ENCODE peak calls at places on chromosome 17, in nine cellular contexts. A, L, T, K, Q, F, R, N and G are unnamed samples.

GRCh38 chr17:78883533-78884131 is 19.4 kb downstream of the CEP295NL start:
- DNase-seq in F (peak), K (peak), A (peak), N (peak), R (peak), T (peak), L (no peak), Q (peak), G (peak)

GRCh38 chr17:77466140-77466539 is 325.4 kb downstream of the SEC14L1 start:
- DNase-seq in N (no peak), Q (no peak), K (no peak), L (no peak), T (no peak), R (no peak), F (no peak), A (no peak), G (no peak)

GRCh38 chr17:10041287-10041612 is 136.2 kb upstream of the RCVRN start:
- DNase-seq in A (no peak), T (no peak), F (no peak), R (no peak), Q (no peak), K (no peak), N (peak), L (no peak), G (no peak)

GRCh38 chr17:80033840-80034239 is 1.8 kb downstream of the TBC1D16 start:
- DNase-seq in N (no peak), F (no peak), T (no peak), L (no peak), Q (no peak), K (no peak), R (no peak), A (no peak), G (no peak)

GRCh38 chr17:34225046-34225445 is 30.0 kb upstream of the CCL2 start:
- DNase-seq in N (no peak), L (no peak), R (no peak), F (no peak), T (no peak), Q (no peak), A (no peak), K (no peak), G (no peak)

GRCh38 chr17:3851461-3852100 is 5.5 kb upstream of the NCBP3 start:
- DNase-seq in Q (no peak), N (no peak), K (no peak), A (no peak), F (no peak), T (no peak), L (no peak), R (no peak), G (no peak)

GRCh38 chr17:39485555-39485954 is 24.3 kb downstream of the CDK12 start:
- DNase-seq in Q (no peak), F (peak), N (peak), A (no peak), L (no peak), R (no peak), K (no peak), T (no peak), G (no peak)

GRCh38 chr17:77354420-77354720 is 213.6 kb downstream of the SEC14L1 start:
- DNase-seq in T (no peak), Q (no peak), K (no peak), N (no peak), L (no peak), F (no peak), R (no peak), A (no peak), G (no peak)

GRCh38 chr17:43171761-43172487 is 910 bp downstream of the NBR1 start:
- DNase-seq in N (peak), R (peak), K (no peak), T (peak), Q (peak), F (peak), L (no peak), A (peak), G (peak)

GRCh38 chr17:83057793-83058477 is 21.5 kb upstream of the METRNL start:
- DNase-seq in T (peak), N (no peak), L (no peak), Q (peak), F (no peak), R (peak), A (no peak), K (peak), G (no peak)

GRCh38 chr17:80106176-80106575 is 4.8 kb downstream of the GAA start:
- DNase-seq in K (no peak), Q (no peak), N (no peak), R (no peak), T (no peak), F (no peak), L (no peak), A (no peak), G (peak)

GRCh38 chr17:1649844-1650409 is at the start of gene RILP:
- DNase-seq in T (peak), F (no peak), L (no peak), K (peak), R (peak), Q (peak), N (peak), A (peak), G (peak)

GRCh38 chr17:61656721-61657217 is 65.8 kb upstream of the NACA2 start:
- DNase-seq in L (no peak), Q (no peak), A (no peak), R (no peak), F (peak), T (no peak), K (no peak), N (no peak), G (no peak)

GRCh38 chr17:8152981-8153549 is 861 bp upstream of the PER1 start:
- DNase-seq in Q (no peak), A (no peak), L (no peak), F (no peak), N (no peak), T (no peak), K (no peak), R (peak), G (no peak)

GRCh38 chr17:73311781-73312641 is at the start of gene CDC42EP4:
- DNase-seq in T (peak), L (no peak), A (peak), N (peak), K (peak), Q (peak), F (peak), R (peak), G (peak)

GRCh38 chr17:51057534-51057933 is 63.1 kb downstream of the SPAG9 start:
- DNase-seq in R (no peak), L (no peak), T (no peak), Q (no peak), F (no peak), K (no peak), N (no peak), A (no peak), G (no peak)

GRCh38 chr17:75516619-75517276 is 420 bp downstream of the TSEN54 start:
- DNase-seq in Q (peak), A (no peak), N (no peak), F (no peak), L (no peak), R (peak), T (peak), K (peak), G (no peak)

GRCh38 chr17:83160443-83161297 is 81.3 kb downstream of the METRNL start:
- DNase-seq in K (no peak), Q (no peak), N (no peak), A (no peak), F (no peak), T (no peak), L (no peak), R (no peak), G (peak)

GRCh38 chr17:9414471-9414870 is 161.1 kb downstream of the STX8 start:
- DNase-seq in K (no peak), R (no peak), Q (no peak), T (peak), L (no peak), F (no peak), A (no peak), N (no peak), G (no peak)

GRCh38 chr17:83050651-83051422 is 28.6 kb upstream of the METRNL start:
- DNase-seq in K (no peak), Q (no peak), F (no peak), R (no peak), T (no peak), N (no peak), A (no peak), L (no peak), G (no peak)

GRCh38 chr17:79438936-79439335 is 171.9 kb downstream of the RBFOX3 start:
- DNase-seq in L (no peak), Q (no peak), F (no peak), N (no peak), A (no peak), K (no peak), T (no peak), R (no peak), G (no peak)

GRCh38 chr17:32944248-32945020 is 16.5 kb downstream of the TMEM98 start:
- DNase-seq in A (no peak), K (no peak), Q (no peak), F (no peak), N (no peak), L (no peak), R (no peak), T (no peak), G (no peak)

GRCh38 chr17:12592941-12593340 is 72.7 kb upstream of the MYOCD start:
- DNase-seq in L (no peak), Q (no peak), F (no peak), K (no peak), R (no peak), A (no peak), N (no peak), T (no peak), G (no peak)

GRCh38 chr17:8488931-8489330 is 53.2 kb downstream of the NDEL1 start:
- DNase-seq in T (no peak), N (peak), F (peak), A (no peak), R (peak), L (no peak), K (peak), Q (peak), G (peak)

GRCh38 chr17:77471984-77472836 is 331.4 kb downstream of the SEC14L1 start:
- DNase-seq in Q (no peak), N (no peak), K (peak), T (no peak), F (peak), L (no peak), A (peak), R (peak), G (no peak)

GRCh38 chr17:77824780-77825280 is 133.7 kb upstream of the TNRC6C start:
- DNase-seq in K (no peak), T (no peak), N (no peak), R (no peak), Q (no peak), F (no peak), A (no peak), L (no peak), G (no peak)

GRCh38 chr17:79000396-79001189 is 9.0 kb downstream of the CANT1 start:
- DNase-seq in T (peak), L (no peak), Q (no peak), N (no peak), A (no peak), F (no peak), R (peak), K (peak), G (no peak)

GRCh38 chr17:47621293-47622178 is 28.2 kb upstream of the KPNB1 start:
- DNase-seq in K (peak), Q (peak), A (peak), F (peak), L (no peak), T (no peak), R (peak), N (peak), G (no peak)

GRCh38 chr17:10328971-10329923 is 43.6 kb downstream of the MYH13 start:
- DNase-seq in A (no peak), F (no peak), N (no peak), T (no peak), Q (no peak), L (no peak), K (no peak), R (no peak), G (no peak)

GRCh38 chr17:45951403-45951802 is 47.6 kb upstream of the STH start:
- DNase-seq in K (no peak), Q (no peak), F (no peak), R (no peak), A (no peak), L (no peak), T (no peak), N (no peak), G (no peak)

GRCh38 chr17:38667099-38667786 is 7.5 kb downstream of the EPOP start:
- DNase-seq in A (peak), R (peak), L (no peak), K (peak), F (peak), Q (peak), T (peak), N (peak), G (peak)

GRCh38 chr17:21161498-21162393 is 35.0 kb downstream of the DHRS7B start:
- DNase-seq in A (no peak), N (peak), Q (no peak), K (no peak), T (no peak), F (peak), R (no peak), L (no peak), G (no peak)

GRCh38 chr17:48994548-48995331 is 2.4 kb upstream of the IGF2BP1 start:
- DNase-seq in L (no peak), F (no peak), Q (no peak), R (no peak), A (no peak), T (no peak), K (no peak), N (peak), G (no peak)

GRCh38 chr17:48995332-48995870 is 1.8 kb upstream of the IGF2BP1 start:
- DNase-seq in L (no peak), R (no peak), F (no peak), N (peak), K (no peak), Q (no peak), A (no peak), T (no peak), G (peak)

GRCh38 chr17:48993305-48993704 is 3.9 kb upstream of the IGF2BP1 start:
- DNase-seq in A (no peak), L (no peak), R (no peak), Q (no peak), T (no peak), K (no peak), F (no peak), N (no peak), G (no peak)

GRCh38 chr17:48990882-48991357 is 6.3 kb upstream of the IGF2BP1 start:
- DNase-seq in N (peak), L (no peak), R (no peak), F (no peak), A (no peak), T (no peak), K (no peak), Q (no peak), G (no peak)

GRCh38 chr17:48992433-48992832 is 4.8 kb upstream of the IGF2BP1 start:
- DNase-seq in T (no peak), L (no peak), A (no peak), F (no peak), R (no peak), K (no peak), N (no peak), Q (no peak), G (no peak)
- H3K4me3 ChIP-seq in T (no peak), L (no peak), A (no peak), F (no peak), R (no peak), K (no peak), N (peak), Q (no peak), G (no peak)

GRCh38 chr17:20097362-20097761 is 88.2 kb downstream of the SPECC1 start:
- DNase-seq in L (no peak), A (no peak), R (no peak), T (no peak), N (no peak), F (no peak), K (no peak), Q (no peak), G (no peak)

GRCh38 chr17:20094777-20095176 is 85.6 kb downstream of the SPECC1 start:
- DNase-seq in N (no peak), R (no peak), L (no peak), T (no peak), F (no peak), Q (no peak), K (no peak), A (no peak), G (no peak)

GRCh38 chr17:20092973-20093626 is 83.9 kb downstream of the SPECC1 start:
- DNase-seq in K (no peak), A (no peak), N (no peak), T (no peak), Q (no peak), R (no peak), F (no peak), L (no peak), G (no peak)

GRCh38 chr17:20096430-20096829 is 87.3 kb downstream of the SPECC1 start:
- DNase-seq in Q (no peak), T (no peak), K (no peak), N (no peak), L (no peak), R (no peak), A (no peak), F (no peak), G (no peak)

DNA sequence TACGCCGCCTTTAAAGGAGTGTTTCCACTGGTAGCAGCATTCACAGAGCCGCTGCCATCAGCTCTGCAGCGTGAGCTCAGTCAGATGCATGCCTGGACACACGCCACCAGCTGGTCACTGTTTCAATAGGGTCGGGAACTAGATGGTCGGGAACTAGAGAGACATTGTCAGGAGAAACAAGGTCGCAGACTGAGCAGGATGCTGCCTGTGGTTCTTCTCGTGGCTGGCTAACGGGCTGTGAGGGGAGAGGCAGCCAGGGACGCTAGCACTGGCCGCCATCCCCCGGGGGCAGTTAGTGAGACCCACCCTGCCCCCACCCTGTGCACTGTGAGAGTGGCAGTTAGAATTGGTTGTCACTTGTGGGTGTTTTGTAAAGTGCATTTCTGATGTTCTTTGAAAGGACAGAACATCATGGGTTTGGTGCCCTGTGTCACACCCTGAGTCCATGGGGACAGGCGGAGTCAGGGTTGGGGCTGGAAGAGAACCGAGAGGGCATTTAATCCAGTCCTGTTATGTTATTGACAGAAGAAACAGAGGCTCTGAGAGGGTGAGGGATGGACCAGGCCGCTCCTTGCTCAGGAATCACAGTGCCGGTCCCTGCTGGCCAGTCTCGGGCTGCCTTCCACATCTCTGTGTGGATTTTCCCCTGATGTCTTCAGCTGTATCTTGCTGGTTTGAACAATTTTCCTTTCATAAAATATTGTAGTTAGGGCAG is 86.4 kb downstream of the SPECC1 start:
- DNase-seq in T (no peak), F (peak), N (peak), R (peak), Q (peak), K (peak), L (no peak), A (peak), G (peak)
- TF ChIP-seq CTCF in T (no peak), F (peak), N (peak), R (peak), Q (peak), K (peak), L (peak), A (no peak), G (no peak)

DNA sequence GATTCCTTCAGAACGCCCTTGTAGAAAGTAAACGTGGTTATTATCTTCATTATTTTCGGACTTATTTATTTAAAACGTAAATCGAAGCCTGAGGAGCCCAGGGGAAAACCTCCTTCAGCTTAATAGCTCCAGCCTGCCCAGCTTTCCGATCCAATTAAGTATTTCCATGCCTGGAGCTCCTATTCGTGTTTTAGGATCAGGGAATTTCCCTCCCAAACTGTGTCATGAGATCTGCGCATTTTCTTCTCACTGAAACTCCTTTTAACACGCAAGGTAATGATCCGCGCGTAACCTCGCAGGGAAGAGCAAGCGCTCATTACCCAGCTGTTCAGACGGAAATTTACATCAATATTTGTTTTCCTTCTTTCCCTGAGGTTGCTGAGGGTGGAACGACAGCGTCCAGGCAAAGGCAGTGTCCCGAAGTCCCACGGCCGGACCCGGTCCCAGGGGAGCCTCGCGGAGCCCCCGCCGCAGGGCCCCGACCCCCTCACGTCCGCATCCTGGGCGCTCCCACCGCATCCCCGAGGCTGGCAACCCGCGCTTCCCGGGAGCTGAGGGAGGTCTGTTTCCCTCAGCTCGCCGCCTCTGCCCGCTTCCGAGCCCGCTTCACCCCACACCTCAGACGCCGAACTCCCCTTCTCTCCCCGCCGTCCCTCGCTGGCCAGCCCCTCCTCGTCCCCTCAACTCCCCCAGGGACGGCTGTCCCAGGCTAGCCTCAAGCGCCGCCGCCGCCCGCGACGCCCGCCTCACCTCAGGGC is 452 bp downstream of the ABCA5 start:
- DNase-seq in T (no peak), L (no peak), N (peak), Q (no peak), R (no peak), F (peak), A (peak), K (no peak), G (no peak)
- TF ChIP-seq POLR2A in T (no peak), L (peak), N (no peak), Q (no peak), R (no peak), F (no peak), A (no peak), K (no peak), G (no peak)

GRCh38 chr17:44795928-44796327 is 34.2 kb downstream of the GJC1 start:
- DNase-seq in K (no peak), L (no peak), F (no peak), R (no peak), N (no peak), T (no peak), Q (no peak), A (no peak), G (peak)
- H3K4me3 ChIP-seq in K (no peak), L (peak), F (no peak), R (no peak), N (no peak), T (no peak), Q (no peak), A (no peak), G (no peak)

GRCh38 chr17:19645608-19646250 is 2.8 kb upstream of the ALDH3A2 start:
- DNase-seq in T (peak), L (no peak), N (peak), F (no peak), Q (no peak), A (no peak), K (peak), R (no peak), G (no peak)
- TF ChIP-seq CTCF in T (peak), L (peak), N (peak), F (peak), Q (peak), A (no peak), K (peak), R (no peak), G (no peak)

GRCh38 chr17:59330314-59330942 is 1.0 kb upstream of the YPEL2 start:
- DNase-seq in T (peak), L (no peak), K (peak), A (peak), R (peak), Q (peak), F (no peak), N (peak), G (peak)
- TF ChIP-seq POLR2A in T (peak), L (no peak), K (peak), A (no peak), R (no peak), Q (no peak), F (no peak), N (peak), G (no peak)

GRCh38 chr17:81166033-81166472 is at the start of gene AATK:
- DNase-seq in K (no peak), N (no peak), T (no peak), A (no peak), L (no peak), F (no peak), R (no peak), Q (no peak), G (no peak)
- H3K4me3 ChIP-seq in K (no peak), N (peak), T (peak), A (peak), L (peak), F (no peak), R (no peak), Q (peak), G (no peak)